ENCODE peak calls at places on chromosomes 2 and 18, in six cellular contexts. N, J, S, U, G and W are unnamed samples.

GRCh38 chr2:23545391-23545790 is 160.4 kb downstream of the KLHL29 start:
- DNase-seq in S (no peak), J (no peak), N (no peak), U (no peak), G (no peak), W (no peak)

GRCh38 chr2:221019668-221020067 is 552.4 kb downstream of the EPHA4 start:
- DNase-seq in N (no peak), S (no peak), G (no peak), U (no peak), J (no peak), W (no peak)

GRCh38 chr2:69993708-69994107 is 32.3 kb upstream of the ASPRV1 start:
- DNase-seq in U (no peak), G (no peak), N (no peak), J (no peak), S (no peak), W (no peak)

GRCh38 chr2:12965540-12966269 is 249.0 kb downstream of the TRIB2 start:
- DNase-seq in U (no peak), G (no peak), N (no peak), S (no peak), J (peak), W (no peak)

GRCh38 chr2:187372213-187372612 is 75.8 kb downstream of the CALCRL start:
- DNase-seq in J (no peak), G (no peak), S (no peak), U (no peak), N (no peak), W (no peak)

GRCh38 chr2:73076701-73077423 is 5.3 kb upstream of the SFXN5 start:
- DNase-seq in G (no peak), N (no peak), J (no peak), S (no peak), U (no peak), W (no peak)

GRCh38 chr2:88187038-88187676 is 17.0 kb downstream of the THNSL2 start:
- DNase-seq in G (peak), S (peak), J (peak), N (peak), U (no peak), W (peak)

GRCh38 chr2:241984658-241985057 is 115.1 kb downstream of the RTP5 start:
- DNase-seq in J (no peak), S (no peak), G (no peak), N (no peak), U (no peak), W (no peak)

GRCh38 chr2:240189686-240190085 is 49.2 kb upstream of the OTOS start:
- DNase-seq in J (no peak), S (no peak), U (no peak), N (no peak), G (no peak), W (no peak)

GRCh38 chr2:160096414-160096813 is 34.0 kb upstream of the PLA2R1 start:
- DNase-seq in N (no peak), G (no peak), U (no peak), S (no peak), J (no peak), W (no peak)

GRCh38 chr2:216412022-216412999 is at the start of gene SMARCAL1:
- DNase-seq in N (peak), U (peak), J (peak), S (peak), G (peak), W (peak)

GRCh38 chr18:3839481-3840075 is 389.6 kb downstream of the TGIF1 start:
- DNase-seq in N (no peak), J (no peak), U (no peak), G (no peak), S (no peak), W (no peak)

GRCh38 chr2:207831569-207832248 is 62.0 kb upstream of the FZD5 start:
- DNase-seq in S (no peak), G (no peak), U (no peak), J (no peak), N (no peak), W (no peak)

GRCh38 chr2:100524331-100524730 is 38.5 kb upstream of the PDCL3 start:
- DNase-seq in G (no peak), N (no peak), J (no peak), S (no peak), U (no peak), W (no peak)

GRCh38 chr18:79422022-79422782 is 26.5 kb downstream of the NFATC1 start:
- DNase-seq in G (no peak), S (no peak), U (no peak), N (no peak), J (no peak), W (no peak)

GRCh38 chr18:8458546-8459215 is 150.6 kb upstream of the RAB12 start:
- DNase-seq in N (no peak), J (no peak), S (no peak), G (no peak), U (no peak), W (no peak)

GRCh38 chr2:42098571-42099430 is 51.0 kb downstream of the PKDCC start:
- DNase-seq in G (no peak), U (no peak), N (no peak), S (peak), J (no peak), W (no peak)

GRCh38 chr2:200486529-200486928 is 23.3 kb downstream of the KCTD18 start:
- DNase-seq in U (no peak), G (no peak), N (no peak), J (no peak), S (no peak), W (no peak)

GRCh38 chr2:8481463-8482009 is 200.3 kb upstream of the ID2 start:
- DNase-seq in S (no peak), J (no peak), G (no peak), N (no peak), U (no peak), W (no peak)

GRCh38 chr2:116692988-116693387 is 1121.5 kb upstream of the DDX18 start:
- DNase-seq in J (no peak), U (no peak), S (no peak), N (no peak), G (no peak), W (no peak)

GRCh38 chr2:207482630-207483029 is 47.1 kb upstream of the CREB1 start:
- DNase-seq in U (no peak), G (no peak), N (no peak), J (no peak), S (no peak), W (no peak)

GRCh38 chr18:21486905-21487437 is 113.5 kb downstream of the ESCO1 start:
- DNase-seq in N (no peak), S (no peak), G (no peak), U (no peak), J (no peak), W (no peak)

GRCh38 chr18:55856191-55856590 is 268.2 kb upstream of the TCF4 start:
- DNase-seq in J (no peak), N (no peak), G (no peak), S (no peak), U (no peak), W (no peak)

GRCh38 chr2:137333386-137333972 is 568.1 kb downstream of the THSD7B start:
- DNase-seq in S (no peak), U (no peak), J (no peak), N (no peak), G (no peak), W (no peak)

GRCh38 chr2:190210471-190210870 is 109.2 kb downstream of the HIBCH start:
- DNase-seq in J (no peak), N (no peak), S (no peak), G (no peak), U (no peak), W (no peak)

GRCh38 chr2:173752152-173752551 is 213.0 kb downstream of the SP3 start:
- DNase-seq in G (no peak), N (no peak), S (no peak), U (no peak), J (no peak), W (no peak)

GRCh38 chr18:62420151-62420512 is 95.0 kb downstream of the TNFRSF11A start:
- DNase-seq in G (no peak), S (no peak), J (no peak), U (no peak), N (no peak), W (no peak)

GRCh38 chr2:23460228-23460627 is 75.2 kb downstream of the KLHL29 start:
- DNase-seq in S (no peak), N (no peak), U (no peak), J (no peak), G (no peak), W (no peak)

GRCh38 chr18:7626922-7627440 is 59.9 kb downstream of the PTPRM start:
- DNase-seq in G (no peak), N (no peak), J (no peak), U (no peak), S (no peak), W (no peak)

GRCh38 chr2:136244558-136244885 is 126.6 kb upstream of the CXCR4 start:
- DNase-seq in N (no peak), J (no peak), U (no peak), S (no peak), G (no peak), W (no peak)

GRCh38 chr2:216989335-216990129 is 129.7 kb upstream of the TNP1 start:
- DNase-seq in G (no peak), S (no peak), U (no peak), N (peak), J (no peak), W (no peak)

GRCh38 chr2:96393989-96394761 is 58.6 kb downstream of the NCAPH start:
- DNase-seq in G (no peak), U (no peak), J (peak), S (peak), N (no peak), W (peak)

GRCh38 chr18:25725461-25725860 is 365.0 kb downstream of the SS18 start:
- DNase-seq in U (no peak), S (no peak), N (no peak), J (no peak), G (no peak), W (no peak)

GRCh38 chr18:71036783-71037182 is 747.9 kb downstream of the SOCS6 start:
- DNase-seq in J (no peak), N (no peak), G (no peak), U (no peak), S (no peak), W (no peak)

GRCh38 chr2:32005371-32005976 is 5.3 kb downstream of the MEMO1 start:
- DNase-seq in G (no peak), U (no peak), S (no peak), N (no peak), J (no peak), W (no peak)